ENCODE peak calls at places on chromosomes 3 and 15, in ten cellular contexts. U is GM23338, K is lower lobe of right lung, O is astrocyte of the spinal cord, N is bronchial epithelial cell, C is uterus, F is ovary, M is NB4, V is GM12878, H is sigmoid colon. R is an unnamed sample.

GRCh38 chr15:70486451-70487379 is 276.6 kb downstream of the UACA start:
- DNase-seq in V (peak; percentile 91), N (peak; percentile 74), K (peak; percentile 75), O (peak; percentile 98), U (no peak), H (peak; percentile 77), F (no peak), C (no peak), M (peak; percentile 97), R (no peak)

GRCh38 chr15:39213385-39213840 is 367.5 kb upstream of the THBS1 start:
- DNase-seq in N (peak; percentile 96), M (peak; percentile 26), K (peak; percentile 57), F (peak; percentile 43), C (peak; percentile 25), V (no peak), O (peak; percentile 98), U (peak; percentile 97), H (peak; percentile 66), R (peak; percentile 99)

GRCh38 chr15:35566991-35567390 is 21.0 kb upstream of the DPH6 start:
- DNase-seq in V (no peak), U (no peak), C (no peak), H (no peak), O (no peak), M (no peak), K (no peak), F (no peak), N (no peak), R (no peak)

GRCh38 chr3:52246264-52246620 is 683 bp downstream of the PPM1M start:
- DNase-seq in C (no peak), V (no peak), H (no peak), M (peak; percentile 2), F (no peak), N (no peak), U (no peak), K (no peak), O (no peak), R (no peak)

GRCh38 chr3:123790254-123791072 is 93.7 kb downstream of the MYLK start:
- DNase-seq in C (no peak), H (no peak), U (no peak), N (no peak), M (no peak), K (no peak), O (no peak), V (no peak), F (no peak), R (no peak)

GRCh38 chr3:50971487-50971924 is 296.8 kb downstream of the DOCK3 start:
- DNase-seq in F (no peak), K (no peak), M (peak; percentile 66), O (peak; percentile 51), H (no peak), U (peak; percentile 86), V (no peak), C (no peak), N (peak; percentile 60), R (peak; percentile 28)

GRCh38 chr3:20186600-20187004 is 596 bp upstream of the SGO1 start:
- DNase-seq in F (no peak), M (no peak), K (no peak), U (peak; percentile 21), V (no peak), C (no peak), N (no peak), H (no peak), O (no peak), R (no peak)

GRCh38 chr15:71707230-71708051 is 102.9 kb upstream of the NR2E3 start:
- DNase-seq in V (no peak), F (no peak), H (no peak), N (no peak), O (no peak), M (no peak), U (no peak), K (no peak), C (no peak), R (no peak)

GRCh38 chr3:186984064-186984463 is 53.7 kb downstream of the ST6GAL1 start:
- DNase-seq in V (no peak), H (no peak), M (no peak), K (no peak), O (no peak), C (no peak), F (no peak), N (no peak), U (no peak), R (no peak)

GRCh38 chr15:98981851-98982722 is 25.5 kb downstream of the PGPEP1L start:
- DNase-seq in K (no peak), O (peak; percentile 18), C (no peak), N (peak; percentile 21), M (no peak), H (no peak), F (no peak), U (no peak), V (peak; percentile 94), R (no peak)

GRCh38 chr3:47296562-47297302 is 14.0 kb downstream of the KLHL18 start:
- DNase-seq in N (no peak), F (no peak), U (no peak), C (no peak), K (no peak), V (no peak), M (no peak), O (no peak), H (no peak), R (no peak)

GRCh38 chr3:42067324-42067723 is 23.8 kb upstream of the TRAK1 start:
- DNase-seq in M (no peak), V (peak; percentile 86), F (no peak), H (no peak), O (peak; percentile 82), U (no peak), K (no peak), N (peak; percentile 39), C (no peak), R (no peak)

GRCh38 chr3:37271636-37272035 is 97.3 kb upstream of the LRRFIP2 start:
- DNase-seq in V (no peak), K (no peak), N (no peak), C (no peak), O (no peak), M (no peak), F (no peak), U (peak; percentile 56), H (no peak), R (no peak)

GRCh38 chr3:175951047-175951694 is 1092.0 kb downstream of the NAALADL2 start:
- DNase-seq in C (no peak), F (no peak), H (no peak), V (no peak), M (no peak), O (peak; percentile 45), U (no peak), N (peak; percentile 20), K (no peak), R (no peak)

GRCh38 chr3:85535517-85535916 is 576.7 kb downstream of the CADM2 start:
- DNase-seq in C (no peak), N (no peak), K (no peak), F (no peak), U (no peak), M (no peak), O (no peak), V (no peak), H (no peak), R (no peak)

GRCh38 chr3:168071535-168071934 is 24.2 kb downstream of the GOLIM4 start:
- DNase-seq in M (no peak), U (no peak), V (no peak), C (no peak), N (peak; percentile 86), O (peak; percentile 91), H (no peak), K (no peak), F (no peak), R (peak; percentile 69)

GRCh38 chr3:30775070-30775469 is 119.4 kb downstream of the GADL1 start:
- DNase-seq in N (peak; percentile 87), U (no peak), K (no peak), H (no peak), O (no peak), C (no peak), F (no peak), V (no peak), M (no peak), R (peak; percentile 80)

DNA sequence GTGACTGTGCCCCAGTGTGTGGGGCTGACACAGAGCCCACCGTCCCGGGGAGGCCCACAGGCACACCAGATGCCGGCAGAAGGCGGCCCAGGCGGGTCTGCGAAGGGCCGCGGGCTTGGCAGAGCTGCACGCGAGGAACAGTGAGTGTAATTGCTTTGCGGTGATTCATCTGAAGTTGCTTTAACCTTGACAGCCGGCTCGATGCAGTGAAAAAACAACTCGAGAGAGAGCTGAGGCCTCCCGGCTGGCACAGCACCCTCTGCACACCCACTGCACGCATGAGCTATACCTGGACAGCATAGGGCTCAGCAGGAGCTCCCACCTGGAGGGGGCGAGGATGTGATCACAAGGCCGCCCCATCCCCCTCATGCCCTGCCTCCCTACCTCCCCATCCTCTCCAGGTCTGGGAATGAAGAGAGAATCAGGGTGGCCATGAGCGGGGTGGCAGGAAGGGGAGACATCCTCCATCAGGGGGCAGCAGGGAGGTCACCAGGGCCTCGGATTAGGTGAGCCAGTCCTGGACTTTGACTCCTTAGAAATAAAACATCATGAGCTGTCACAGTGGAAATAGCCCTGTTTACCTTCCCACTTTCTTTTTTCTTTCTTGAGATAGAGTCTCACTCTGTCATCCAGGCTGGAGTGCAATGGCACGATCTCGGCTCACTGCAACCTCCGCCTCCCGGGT is 172.6 kb downstream of the MEGF11 start:
- DNase-seq in C (peak; percentile 22), O (peak; percentile 50), K (no peak), N (peak; percentile 17), F (peak; percentile 65), U (peak; percentile 70), M (no peak), H (peak; percentile 58), V (no peak), R (no peak)
- TF ChIP-seq CTCF in C (no peak), O (no peak), K (no peak), N (no peak), F (no peak), U (peak; percentile 54), M (no peak), H (no peak), V (peak; percentile 0), R (peak; percentile 29)

GRCh38 chr15:62465173-62465572 is 300.1 kb upstream of the C2CD4B start:
- DNase-seq in N (no peak), K (no peak), V (no peak), H (peak; percentile 36), O (no peak), M (no peak), U (no peak), C (no peak), F (no peak), R (no peak)
- H3K4me3 ChIP-seq in N (no peak overlapping the region), K (no peak overlapping the region), V (no peak overlapping the region), H (no peak overlapping the region), O (no peak overlapping the region), M (no peak overlapping the region), U (no peak overlapping the region), C (no peak overlapping the region), F (no peak overlapping the region), R (peak overlapping the region; percentile 38)

GRCh38 chr3:10286596-10287295 is 6.0 kb downstream of the GHRL start:
- DNase-seq in V (no peak), O (peak; percentile 83), N (peak; percentile 61), U (peak; percentile 56), C (no peak), M (no peak), F (no peak), H (no peak), K (no peak), R (peak; percentile 26)
- TF ChIP-seq CTCF in V (no peak), O (no peak), N (peak; percentile 37), U (no peak), C (no peak), M (no peak), F (no peak), H (no peak), K (no peak), R (peak; percentile 53)

GRCh38 chr3:15333099-15333956 is 942 bp upstream of the SH3BP5 start:
- DNase-seq in C (no peak), M (no peak), H (no peak), N (no peak), F (peak; percentile 66), O (no peak), V (no peak), U (no peak), K (no peak), R (no peak)
- H3K4me3 ChIP-seq in C (no peak overlapping the region), M (no peak overlapping the region), H (peak overlapping the region; percentile 78), N (no peak overlapping the region), F (peak overlapping the region; percentile 83), O (no peak overlapping the region), V (peak overlapping the region; percentile 86), U (peak overlapping the region; percentile 92), K (peak overlapping the region; percentile 99), R (no peak overlapping the region)